ENCODE peak calls at places on chromosomes 1 and 21, in four cellular contexts. J is RWPE1; O is neural crest cell; S is CD8-positive, alpha-beta T cell. M is an unnamed sample.

GRCh38 chr1:4801192-4801924 is 146.9 kb downstream of the AJAP1 start:
- DNase-seq in J (no peak), O (no peak), S (no peak), M (no peak)

GRCh38 chr1:43874716-43875115 is 58.9 kb upstream of the ARTN start:
- DNase-seq in J (no peak), O (no peak), S (no peak), M (no peak)

GRCh38 chr1:245860681-245861552 is 646.2 kb downstream of the SMYD3 start:
- DNase-seq in J (no peak), O (no peak), S (no peak), M (no peak)

GRCh38 chr1:200483491-200484143 is 73.8 kb upstream of the ZNF281 start:
- DNase-seq in J (peak), O (no peak), S (no peak), M (no peak)

GRCh38 chr1:39158330-39159086 is 46.0 kb upstream of the MACF1 start:
- DNase-seq in J (no peak), O (no peak), S (no peak), M (peak)

GRCh38 chr1:232974971-232975370 is 24.6 kb downstream of the NTPCR start:
- DNase-seq in J (no peak), O (no peak), S (no peak), M (no peak)

GRCh38 chr1:189369612-189370011 is 1108.1 kb downstream of the BRINP3 start:
- DNase-seq in J (no peak), O (no peak), S (no peak), M (no peak)

GRCh38 chr1:245999697-246000637 is 507.1 kb downstream of the SMYD3 start:
- DNase-seq in J (no peak), O (no peak), S (no peak), M (no peak)

GRCh38 chr1:39142394-39143060 is 62.0 kb upstream of the MACF1 start:
- DNase-seq in J (peak), O (no peak), S (no peak), M (no peak)

GRCh38 chr21:46347791-46348381 is 23.9 kb downstream of the PCNT start:
- DNase-seq in J (no peak), O (no peak), S (no peak), M (no peak)

DNA sequence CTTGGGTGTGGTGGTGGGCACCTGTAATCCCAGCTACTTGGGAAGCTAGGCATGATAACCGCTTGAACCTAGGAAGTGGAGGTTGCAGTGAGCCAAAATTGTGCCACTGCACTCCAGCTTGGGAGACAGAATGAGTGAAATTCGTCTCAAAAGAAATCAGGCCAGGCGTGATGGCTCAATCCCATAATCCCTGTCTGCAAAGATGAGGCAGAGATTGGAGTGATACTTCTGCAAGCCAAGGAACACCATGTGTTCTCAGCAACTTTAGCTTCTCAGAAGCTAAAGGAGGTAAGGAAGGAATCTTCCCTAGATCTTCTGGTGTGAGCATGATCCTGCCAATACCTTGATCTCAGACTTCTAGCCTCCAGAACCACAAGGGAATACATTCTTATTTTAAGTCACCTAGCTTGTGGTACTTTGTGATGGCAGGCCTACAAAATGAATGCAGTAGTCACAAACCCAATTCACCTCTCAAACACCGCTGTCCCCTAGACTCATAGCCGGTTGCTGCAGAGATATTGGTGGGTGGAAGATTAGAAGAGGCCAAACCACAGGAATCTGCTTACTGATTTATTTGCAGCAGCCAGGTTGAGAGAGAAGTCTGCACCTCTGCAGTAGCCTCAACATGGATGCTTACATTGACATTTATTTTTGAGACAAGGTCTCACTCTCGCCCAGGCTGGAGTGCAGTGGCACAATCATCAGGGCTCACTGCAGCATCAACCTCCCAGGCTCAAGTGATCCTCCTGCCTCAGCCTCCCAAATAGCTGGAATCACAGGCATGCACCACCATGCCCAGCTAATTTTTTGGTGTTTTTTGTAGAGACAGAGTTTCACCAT is 18.6 kb downstream of the L1TD1 start:
- DNase-seq in J (no peak), O (no peak), S (no peak), M (no peak)
- TF ChIP-seq CTCF in J (no peak), O (no peak), S (no peak), M (no peak)

GRCh38 chr21:29092102-29092959 is 18.9 kb upstream of the CCT8 start:
- DNase-seq in J (no peak), O (no peak), S (no peak), M (no peak)
- TF ChIP-seq CTCF in J (no peak), O (no peak), S (no peak), M (no peak)

DNA sequence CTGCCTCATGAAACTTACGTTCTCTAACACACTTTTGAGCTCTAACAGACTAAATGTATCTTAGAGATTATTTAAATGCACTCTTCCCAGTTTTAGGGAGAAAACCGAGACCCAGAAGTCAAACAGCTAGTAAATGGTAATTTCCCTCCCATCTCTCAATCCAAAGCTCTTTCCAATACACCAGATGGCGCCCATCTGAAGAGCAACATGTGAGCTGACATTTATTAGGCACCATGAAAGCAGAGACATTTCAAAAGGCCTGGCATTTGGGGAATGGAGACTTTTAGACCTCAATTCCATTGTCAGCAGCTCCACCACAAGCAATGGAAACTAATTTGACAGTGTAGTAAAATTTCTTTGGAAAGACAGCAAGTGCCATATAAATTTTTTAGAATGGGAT is 191.4 kb downstream of the DAB1 start:
- DNase-seq in J (no peak), O (no peak), S (no peak), M (no peak)
- TF ChIP-seq CTCF in J (no peak), O (no peak), S (no peak), M (no peak)

GRCh38 chr1:56806804-56807203 is 12.4 kb downstream of the FYB2 start:
- DNase-seq in J (no peak), O (no peak), S (no peak), M (no peak)
- TF ChIP-seq CTCF in J (no peak), O (no peak), S (no peak), M (no peak)

GRCh38 chr1:34373912-34374311 is 197.2 kb downstream of the C1orf94 start:
- DNase-seq in J (no peak), O (no peak), S (no peak), M (no peak)

GRCh38 chr1:34369701-34370455 is 193.2 kb downstream of the C1orf94 start:
- DNase-seq in J (no peak), O (no peak), S (no peak), M (no peak)

GRCh38 chr1:34370748-34371147 is 194.0 kb downstream of the C1orf94 start:
- DNase-seq in J (no peak), O (no peak), S (no peak), M (no peak)

GRCh38 chr1:34372891-34373290 is 196.2 kb downstream of the C1orf94 start:
- DNase-seq in J (no peak), O (no peak), S (no peak), M (no peak)

DNA sequence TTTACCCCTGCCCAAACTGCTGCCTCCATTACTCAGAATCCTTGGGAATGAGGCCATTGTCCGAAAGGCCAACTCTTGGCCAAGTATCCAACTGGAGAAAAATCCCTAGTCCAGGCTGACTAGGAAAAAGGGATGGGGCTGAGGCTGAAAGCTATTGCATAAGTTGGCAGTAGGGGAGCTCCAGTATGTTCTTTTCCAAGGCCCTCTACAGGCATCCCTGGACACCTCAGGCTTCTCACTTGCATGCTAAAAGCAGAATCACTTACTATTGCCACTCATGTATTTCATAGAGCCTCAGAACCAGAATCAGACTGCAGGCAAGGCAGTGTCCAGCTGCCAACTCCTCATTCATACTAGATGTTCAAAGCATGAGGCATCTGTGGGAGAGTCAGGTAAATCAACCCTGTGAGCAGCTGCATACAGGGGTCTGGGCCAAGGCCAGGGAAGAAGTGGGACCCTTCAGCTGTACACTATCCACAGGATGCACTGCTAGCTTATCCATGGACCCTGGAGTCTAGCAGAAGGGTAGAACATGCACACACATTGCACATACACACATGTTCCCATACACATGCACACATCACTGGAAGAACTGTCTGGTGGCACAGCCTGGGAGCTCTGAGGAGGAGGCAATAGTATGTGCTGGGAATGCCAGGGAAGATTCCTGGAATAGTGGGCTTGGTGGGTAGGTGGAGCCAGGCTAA is 195.3 kb downstream of the C1orf94 start:
- DNase-seq in J (no peak), O (no peak), S (no peak), M (no peak)
- TF ChIP-seq CTCF in J (no peak), O (no peak), S (no peak), M (no peak)

DNA sequence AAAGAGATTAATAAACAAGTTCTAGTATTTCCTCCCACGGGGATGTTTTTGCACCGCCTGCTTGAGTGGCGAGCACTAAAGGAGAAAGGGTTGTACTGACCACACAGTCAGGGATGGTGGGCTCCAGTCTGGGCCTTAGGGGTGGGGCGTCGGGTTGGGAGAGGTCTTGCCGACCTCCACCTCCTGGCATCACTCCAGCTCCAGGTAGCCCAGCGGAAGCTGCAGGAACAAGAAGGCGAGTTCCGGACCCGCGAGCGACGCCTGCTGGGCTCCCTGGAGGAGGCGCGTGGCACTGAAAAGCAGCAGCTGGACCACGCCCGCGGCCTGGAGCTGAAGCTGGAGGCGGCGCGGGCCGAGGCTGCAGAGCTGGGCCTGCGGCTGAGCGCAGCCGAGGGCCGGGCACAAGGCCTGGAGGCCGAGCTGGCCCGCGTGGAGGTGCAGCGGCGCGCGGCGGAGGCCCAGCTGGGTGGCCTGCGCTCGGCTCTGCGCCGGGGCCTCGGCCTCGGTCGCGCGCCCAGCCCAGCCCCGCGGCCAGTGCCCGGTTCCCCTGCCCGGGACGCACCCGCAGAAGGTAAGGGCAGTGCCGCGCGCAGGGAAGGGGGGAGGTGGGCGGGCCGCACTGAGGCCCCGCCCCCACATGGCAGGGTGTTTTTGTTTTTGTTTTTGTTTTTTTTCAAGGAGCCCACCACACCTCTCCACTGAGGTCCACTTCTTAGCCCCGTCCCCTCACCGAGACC is 19.7 kb downstream of the MFAP2 start:
- DNase-seq in J (peak), O (peak), S (peak), M (peak)
- TF ChIP-seq CTCF in J (peak), O (peak), S (peak), M (peak)